ENCODE peak calls at places on chromosomes 16 and 17, in six cellular contexts. V is IMR-90, B is Calu3, C is nephron progenitor cell, N is dorsolateral prefrontal cortex, Q is foreskin fibroblast. J is an unnamed sample.

GRCh38 chr16:85390511-85391174 is 222.5 kb upstream of the GSE1 start:
- DNase-seq in V (peak), B (peak), C (peak), N (no peak), Q (peak), J (no peak)

GRCh38 chr17:72432143-72432604 is 311.4 kb downstream of the SOX9 start:
- DNase-seq in V (peak), B (no peak), C (no peak), N (no peak), Q (peak), J (no peak)

GRCh38 chr16:82653550-82654511 is 27.1 kb downstream of the CDH13 start:
- DNase-seq in V (peak), B (no peak), C (no peak), N (no peak), Q (peak), J (peak)

GRCh38 chr17:10292057-10292931 is 80.5 kb downstream of the MYH13 start:
- DNase-seq in V (peak), B (no peak), C (no peak), N (no peak), Q (no peak), J (no peak)

GRCh38 chr17:74481621-74482020 is 15.2 kb downstream of the CD300A start:
- DNase-seq in V (no peak), B (no peak), C (no peak), N (no peak), Q (no peak), J (no peak)

GRCh38 chr16:25177831-25178688 is 38.7 kb upstream of the AQP8 start:
- DNase-seq in V (no peak), B (no peak), C (no peak), N (no peak), Q (peak), J (no peak)

GRCh38 chr17:31373150-31374082 is 18.1 kb upstream of the RAB11FIP4 start:
- DNase-seq in V (peak), B (no peak), C (no peak), N (no peak), Q (peak), J (peak)

GRCh38 chr17:63476857-63477470 is at the start of gene ACE:
- DNase-seq in V (peak), B (peak), C (peak), N (no peak), Q (peak), J (no peak)

GRCh38 chr17:73872816-73873215 is 228.6 kb upstream of the SDK2 start:
- DNase-seq in V (no peak), B (no peak), C (no peak), N (no peak), Q (no peak), J (no peak)

GRCh38 chr16:79805621-79806020 is 205.1 kb upstream of the MAF start:
- DNase-seq in V (no peak), B (no peak), C (no peak), N (no peak), Q (no peak), J (no peak)

GRCh38 chr16:62256406-62256805 is 220.2 kb upstream of the CDH8 start:
- DNase-seq in V (no peak), B (no peak), C (no peak), N (no peak), Q (no peak), J (no peak)

GRCh38 chr17:79949646-79950292 is 85.9 kb downstream of the TBC1D16 start:
- DNase-seq in V (no peak), B (no peak), C (no peak), N (no peak), Q (no peak), J (no peak)

GRCh38 chr16:77788196-77789084 is at the start of gene VAT1L:
- DNase-seq in V (peak), B (no peak), C (peak), N (peak), Q (peak), J (no peak)

GRCh38 chr17:83029571-83029970 is 49.8 kb upstream of the METRNL start:
- DNase-seq in V (no peak), B (no peak), C (no peak), N (no peak), Q (no peak), J (no peak)

GRCh38 chr16:88376835-88377726 is 5.7 kb upstream of the ZNF469 start:
- DNase-seq in V (no peak), B (no peak), C (no peak), N (no peak), Q (peak), J (no peak)

GRCh38 chr17:76641501-76641900 is 2.1 kb downstream of the ST6GALNAC1 start:
- DNase-seq in V (no peak), B (peak), C (no peak), N (no peak), Q (no peak), J (no peak)

GRCh38 chr16:12291989-12292759 is 315.6 kb downstream of the SNX29 start:
- DNase-seq in V (no peak), B (no peak), C (no peak), N (no peak), Q (no peak), J (no peak)

GRCh38 chr16:66489818-66490217 is 60.1 kb downstream of the TK2 start:
- DNase-seq in V (no peak), B (no peak), C (no peak), N (peak), Q (no peak), J (no peak)

GRCh38 chr16:30761427-30761927 is 385 bp downstream of the CFAP119 start:
- DNase-seq in V (peak), B (peak), C (peak), N (no peak), Q (no peak), J (peak)

GRCh38 chr17:42518755-42519545 is 17.1 kb upstream of the NAGLU start:
- DNase-seq in V (no peak), B (peak), C (no peak), N (no peak), Q (peak), J (no peak)

GRCh38 chr17:68803122-68803615 is 152.0 kb downstream of the ABCA8 start:
- DNase-seq in V (no peak), B (no peak), C (no peak), N (no peak), Q (no peak), J (no peak)

GRCh38 chr17:7912927-7913524 is 3.1 kb downstream of the RNF227 start:
- DNase-seq in V (peak), B (peak), C (peak), N (no peak), Q (peak), J (no peak)

GRCh38 chr17:58088624-58089023 is 5.4 kb downstream of the DYNLL2 start:
- DNase-seq in V (no peak), B (no peak), C (no peak), N (no peak), Q (no peak), J (no peak)

GRCh38 chr17:3565143-3565542 is 7.5 kb upstream of the TRPV3 start:
- DNase-seq in V (no peak), B (no peak), C (no peak), N (no peak), Q (no peak), J (no peak)

GRCh38 chr17:42682400-42683384 is at the start of gene CNTNAP1:
- DNase-seq in V (peak), B (peak), C (peak), N (peak), Q (peak), J (no peak)

GRCh38 chr16:47320546-47321315 is 140.1 kb downstream of the ITFG1 start:
- DNase-seq in V (peak), B (no peak), C (no peak), N (no peak), Q (peak), J (no peak)

GRCh38 chr17:81239714-81240555 is 817 bp downstream of the NDUFAF8 start:
- DNase-seq in V (peak), B (peak), C (no peak), N (no peak), Q (peak), J (no peak)

GRCh38 chr17:62668091-62668804 is 40.8 kb downstream of the MRC2 start:
- DNase-seq in V (no peak), B (no peak), C (no peak), N (no peak), Q (peak), J (no peak)

GRCh38 chr16:66457888-66458287 is 30.8 kb downstream of the BEAN1 start:
- DNase-seq in V (peak), B (no peak), C (no peak), N (peak), Q (no peak), J (no peak)

GRCh38 chr17:69286257-69286656 is 40.7 kb downstream of the ABCA5 start:
- DNase-seq in V (no peak), B (no peak), C (no peak), N (no peak), Q (no peak), J (no peak)

DNA sequence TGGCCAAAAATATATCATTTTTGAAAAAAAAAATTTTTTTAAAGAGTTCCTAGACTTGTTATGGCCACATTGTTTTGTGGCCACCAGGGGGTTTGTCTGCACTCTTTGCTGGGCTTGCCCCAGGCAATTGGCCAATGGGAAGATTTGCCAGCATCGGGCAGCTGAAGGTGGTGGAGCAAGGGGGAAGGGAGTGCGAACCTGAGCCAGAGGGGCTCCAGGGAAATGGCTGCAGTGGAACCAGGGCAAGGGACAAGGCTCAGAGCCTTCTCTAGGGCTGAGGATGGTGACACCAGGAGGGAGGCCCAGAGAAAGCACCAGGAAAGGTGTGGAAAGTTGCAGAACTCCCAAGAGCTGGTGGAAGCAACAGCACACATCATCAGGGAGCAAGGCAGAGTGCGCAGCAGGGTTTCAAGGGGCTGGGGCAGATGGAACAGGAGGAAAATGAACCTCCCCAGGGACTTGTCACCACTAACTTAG is 15.5 kb upstream of the CMIP start:
- DNase-seq in V (peak), B (peak), C (no peak), N (no peak), Q (peak), J (no peak)
- TF ChIP-seq CTCF in V (peak), B (peak), C (peak), N (peak), Q (peak), J (no peak)

GRCh38 chr16:2343211-2343610 is 2.7 kb upstream of the ABCA3 start:
- DNase-seq in V (no peak), B (no peak), C (no peak), N (no peak), Q (no peak), J (no peak)

GRCh38 chr16:2337431-2338296 is 2.9 kb downstream of the ABCA3 start:
- DNase-seq in V (no peak), B (no peak), C (no peak), N (no peak), Q (no peak), J (no peak)

GRCh38 chr16:2341456-2342447 is 1.2 kb upstream of the ABCA3 start:
- DNase-seq in V (no peak), B (no peak), C (peak), N (no peak), Q (no peak), J (no peak)

GRCh38 chr16:2340564-2341455 is at the start of gene ABCA3:
- DNase-seq in V (peak), B (peak), C (peak), N (peak), Q (peak), J (peak)

GRCh38 chr16:2339521-2340484 is 725 bp downstream of the ABCA3 start:
- DNase-seq in V (no peak), B (peak), C (peak), N (peak), Q (peak), J (peak)
- TF ChIP-seq CTCF in V (no peak), B (no peak), C (no peak), N (peak), Q (peak), J (no peak)

DNA sequence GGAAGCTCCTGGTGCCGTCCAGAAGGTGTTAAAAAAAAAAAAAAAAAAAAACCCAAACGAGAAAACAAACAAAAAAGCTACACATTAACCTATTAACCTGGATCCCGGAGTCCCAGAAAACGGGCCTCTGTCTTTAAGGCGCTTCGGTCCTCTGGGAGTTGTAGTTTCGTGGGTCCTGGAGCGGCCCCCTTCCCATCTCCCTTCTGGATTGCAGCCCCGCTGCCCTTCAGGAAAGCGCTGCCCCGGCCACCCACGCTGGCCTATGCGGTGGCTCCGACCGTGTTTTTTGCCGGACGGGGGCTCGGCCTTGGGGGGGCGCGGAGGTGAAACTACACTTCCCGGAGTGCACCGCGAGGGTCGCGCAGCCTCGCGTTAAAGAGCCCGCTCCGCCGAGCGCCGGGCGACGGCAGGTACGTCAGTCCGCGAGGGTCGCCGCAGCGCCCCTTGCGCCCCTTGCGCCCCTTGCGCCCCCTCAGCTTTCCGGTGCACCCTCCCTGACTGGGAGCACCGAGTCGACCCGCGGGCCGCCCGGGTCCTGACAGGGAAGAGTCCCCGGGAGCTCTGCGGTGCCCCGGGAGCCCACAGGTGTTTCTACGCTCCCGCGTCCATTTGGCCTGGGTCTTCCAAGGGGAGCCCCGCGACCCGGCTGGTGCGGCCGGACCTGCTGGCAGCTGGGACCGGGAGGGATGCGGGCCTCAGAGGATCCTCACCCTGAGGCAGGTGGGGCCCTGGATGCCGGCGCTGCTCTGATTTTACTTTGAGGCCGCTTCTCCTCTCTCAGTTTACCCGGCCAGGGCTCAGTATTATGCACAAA is at the start of gene FCSK:
- DNase-seq in V (peak), B (peak), C (peak), N (peak), Q (peak), J (peak)
- TF ChIP-seq CTCF in V (no peak), B (no peak), C (peak), N (peak), Q (no peak), J (no peak)

DNA sequence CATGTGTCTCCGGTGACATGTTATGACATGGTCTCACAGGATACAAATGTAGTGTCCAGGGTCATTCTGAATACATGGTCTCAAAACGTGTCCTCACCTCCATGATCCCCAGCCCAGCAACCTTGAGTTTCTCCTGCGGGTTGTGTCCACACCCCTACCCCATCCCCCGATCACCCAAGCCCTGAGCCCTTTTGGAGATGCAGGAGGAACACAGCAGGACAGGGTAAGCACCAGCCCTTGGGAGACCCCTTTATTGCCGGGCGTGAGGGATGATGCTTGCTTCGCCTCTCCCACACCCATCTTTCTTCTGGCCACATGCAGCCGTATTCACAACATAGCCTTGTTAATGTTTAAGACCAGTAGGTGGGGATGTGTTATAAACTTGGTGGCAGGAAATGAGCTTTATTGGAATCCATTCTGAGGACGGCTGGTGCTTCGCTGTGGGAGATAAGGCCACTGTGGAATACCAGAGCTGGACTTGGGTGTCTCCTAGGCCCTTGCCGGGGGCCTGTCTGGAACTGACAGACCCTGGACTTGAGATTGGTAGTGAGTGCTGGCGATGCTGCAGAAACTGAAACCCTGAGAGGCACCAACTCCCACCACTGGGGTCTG is 5.5 kb downstream of the TMEM132E start:
- DNase-seq in V (peak), B (peak), C (no peak), N (no peak), Q (peak), J (no peak)
- TF ChIP-seq CTCF in V (no peak), B (peak), C (no peak), N (peak), Q (peak), J (no peak)

GRCh38 chr16:2856686-2857450 is 1.1 kb downstream of the PRSS22 start:
- DNase-seq in V (no peak), B (no peak), C (no peak), N (no peak), Q (no peak), J (no peak)

GRCh38 chr16:2857451-2858244 is at the start of gene PRSS22:
- DNase-seq in V (peak), B (peak), C (no peak), N (no peak), Q (peak), J (no peak)

GRCh38 chr16:2859686-2860265 is 1.8 kb upstream of the PRSS22 start:
- DNase-seq in V (no peak), B (no peak), C (no peak), N (no peak), Q (no peak), J (no peak)

GRCh38 chr16:2856061-2856670 is 1.8 kb downstream of the PRSS22 start:
- DNase-seq in V (no peak), B (peak), C (peak), N (no peak), Q (no peak), J (no peak)

DNA sequence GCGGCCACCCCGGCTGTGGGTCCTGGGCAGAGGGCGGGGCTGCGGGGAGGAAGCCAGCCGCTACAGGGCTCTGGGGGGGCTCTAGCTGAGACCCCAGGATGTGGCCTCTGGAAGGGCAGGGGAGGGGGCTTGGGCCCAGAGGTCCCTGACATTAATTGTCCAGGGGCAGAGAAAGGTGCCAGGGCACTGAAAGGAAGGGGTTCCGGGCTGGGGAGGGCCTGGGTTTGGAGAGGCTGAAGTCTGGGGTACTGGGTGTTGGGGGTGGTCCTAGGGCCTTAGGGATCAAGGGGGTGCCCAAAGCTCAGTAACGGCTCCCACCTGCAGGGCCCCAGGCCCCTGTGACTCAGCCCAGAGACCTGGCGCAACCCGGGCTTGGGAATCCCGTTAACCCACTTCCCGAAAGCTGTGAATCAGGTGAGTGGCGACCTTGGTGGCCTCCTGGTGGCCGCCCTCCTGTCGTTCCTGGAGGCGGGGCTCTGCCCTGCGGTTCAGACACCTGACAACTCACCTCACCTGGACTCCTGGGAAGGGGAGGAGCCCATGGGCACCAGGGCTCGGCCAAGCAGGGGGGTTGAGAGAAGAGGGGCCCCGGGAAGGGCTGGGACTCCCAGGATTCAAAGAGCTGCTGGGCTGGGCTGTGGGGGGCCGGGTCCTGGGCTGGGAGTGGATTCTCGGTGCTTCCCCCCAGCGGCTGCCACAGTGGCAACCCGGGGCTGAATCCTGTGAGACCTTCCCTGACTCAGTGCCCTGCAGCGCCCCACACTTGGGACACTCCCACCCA is 465 bp upstream of the PRSS22 start:
- DNase-seq in V (no peak), B (peak), C (no peak), N (no peak), Q (no peak), J (no peak)
- TF ChIP-seq CTCF in V (no peak), B (peak), C (no peak), N (no peak), Q (no peak), J (no peak)

GRCh38 chr16:19884611-19885455 is at the start of gene GPRC5B:
- DNase-seq in V (peak), B (peak), C (peak), N (peak), Q (peak), J (peak)
- TF ChIP-seq CTCF in V (peak), B (peak), C (no peak), N (peak), Q (no peak), J (no peak)